ENCODE peak calls at places on chromosome 11, in ten cellular contexts. One of them, this sample, is unnamed.

GRCh38 chr11:61155312-61155711 is 5.9 kb downstream of the VPS37C start:
- DNase-seq in mesendoderm: no peak
- DNase-seq in KBM-7: no peak
- DNase-seq in CD8-positive, alpha-beta memory T cell: no peak
- DNase-seq in MM.1S: no peak
- DNase-seq in stimulated activated CD8-positive, alpha-beta memory T cell treated with anti-CD3 and anti-CD28 coated beads, Interleukin-15, amount 100 ng/mL, for 1 hour: no peak
- DNase-seq in stimulated activated CD4-positive, alpha-beta T cell treated with anti-CD3 and anti-CD28 coated beads, TNF-alpha, amount 100 ng/mL, for 24 hours: no peak
- DNase-seq in activated T-cell treated with anti-CD3 and anti-CD28 coated beads for 1 hour: no peak
- DNase-seq in fibroblast of pulmonary artery: no peak
- DNase-seq in fibroblast of the aortic adventitia: no peak
- DNase-seq in this sample: no peak

GRCh38 chr11:23586188-23586587 is 725.9 kb upstream of the CCDC179 start:
- DNase-seq in stimulated activated CD8-positive, alpha-beta memory T cell treated with anti-CD3 and anti-CD28 coated beads, Interleukin-15, amount 100 ng/mL, for 1 hour: no peak
- DNase-seq in CD8-positive, alpha-beta memory T cell: no peak
- DNase-seq in stimulated activated CD4-positive, alpha-beta T cell treated with anti-CD3 and anti-CD28 coated beads, TNF-alpha, amount 100 ng/mL, for 24 hours: no peak
- DNase-seq in KBM-7: no peak
- DNase-seq in fibroblast of pulmonary artery: no peak
- DNase-seq in activated T-cell treated with anti-CD3 and anti-CD28 coated beads for 1 hour: no peak
- DNase-seq in MM.1S: no peak
- DNase-seq in mesendoderm: no peak
- DNase-seq in fibroblast of the aortic adventitia: no peak
- DNase-seq in this sample: no peak

GRCh38 chr11:2300936-2301630 is 635 bp downstream of the C11orf21 start:
- DNase-seq in fibroblast of pulmonary artery: no peak
- DNase-seq in KBM-7: peak; percentile 44
- DNase-seq in stimulated activated CD4-positive, alpha-beta T cell treated with anti-CD3 and anti-CD28 coated beads, TNF-alpha, amount 100 ng/mL, for 24 hours: no peak
- DNase-seq in CD8-positive, alpha-beta memory T cell: no peak
- DNase-seq in MM.1S: no peak
- DNase-seq in mesendoderm: no peak
- DNase-seq in stimulated activated CD8-positive, alpha-beta memory T cell treated with anti-CD3 and anti-CD28 coated beads, Interleukin-15, amount 100 ng/mL, for 1 hour: no peak
- DNase-seq in activated T-cell treated with anti-CD3 and anti-CD28 coated beads for 1 hour: no peak
- DNase-seq in fibroblast of the aortic adventitia: no peak
- DNase-seq in this sample: no peak

GRCh38 chr11:116502641-116503061 is 270.1 kb downstream of the BUD13 start:
- DNase-seq in CD8-positive, alpha-beta memory T cell: no peak
- DNase-seq in stimulated activated CD8-positive, alpha-beta memory T cell treated with anti-CD3 and anti-CD28 coated beads, Interleukin-15, amount 100 ng/mL, for 1 hour: no peak
- DNase-seq in KBM-7: no peak
- DNase-seq in activated T-cell treated with anti-CD3 and anti-CD28 coated beads for 1 hour: no peak
- DNase-seq in fibroblast of the aortic adventitia: no peak
- DNase-seq in mesendoderm: no peak
- DNase-seq in fibroblast of pulmonary artery: no peak
- DNase-seq in MM.1S: no peak
- DNase-seq in stimulated activated CD4-positive, alpha-beta T cell treated with anti-CD3 and anti-CD28 coated beads, TNF-alpha, amount 100 ng/mL, for 24 hours: no peak
- DNase-seq in this sample: no peak

GRCh38 chr11:34238533-34238932 is 119.3 kb downstream of the ABTB2 start:
- DNase-seq in fibroblast of pulmonary artery: peak; percentile 87
- DNase-seq in stimulated activated CD4-positive, alpha-beta T cell treated with anti-CD3 and anti-CD28 coated beads, TNF-alpha, amount 100 ng/mL, for 24 hours: no peak
- DNase-seq in KBM-7: no peak
- DNase-seq in CD8-positive, alpha-beta memory T cell: no peak
- DNase-seq in stimulated activated CD8-positive, alpha-beta memory T cell treated with anti-CD3 and anti-CD28 coated beads, Interleukin-15, amount 100 ng/mL, for 1 hour: no peak
- DNase-seq in MM.1S: no peak
- DNase-seq in mesendoderm: no peak
- DNase-seq in activated T-cell treated with anti-CD3 and anti-CD28 coated beads for 1 hour: no peak
- DNase-seq in fibroblast of the aortic adventitia: peak; percentile 60
- DNase-seq in this sample: no peak

GRCh38 chr11:10273738-10274137 is 20.3 kb downstream of the SBF2 start:
- DNase-seq in MM.1S: peak; percentile 34
- DNase-seq in stimulated activated CD4-positive, alpha-beta T cell treated with anti-CD3 and anti-CD28 coated beads, TNF-alpha, amount 100 ng/mL, for 24 hours: no peak
- DNase-seq in KBM-7: no peak
- DNase-seq in fibroblast of pulmonary artery: no peak
- DNase-seq in stimulated activated CD8-positive, alpha-beta memory T cell treated with anti-CD3 and anti-CD28 coated beads, Interleukin-15, amount 100 ng/mL, for 1 hour: no peak
- DNase-seq in fibroblast of the aortic adventitia: no peak
- DNase-seq in activated T-cell treated with anti-CD3 and anti-CD28 coated beads for 1 hour: no peak
- DNase-seq in mesendoderm: no peak
- DNase-seq in CD8-positive, alpha-beta memory T cell: no peak
- DNase-seq in this sample: no peak

GRCh38 chr11:57163160-57163868 is 18.4 kb upstream of the LRRC55 start:
- DNase-seq in KBM-7: no peak
- DNase-seq in fibroblast of pulmonary artery: no peak
- DNase-seq in fibroblast of the aortic adventitia: no peak
- DNase-seq in CD8-positive, alpha-beta memory T cell: no peak
- DNase-seq in activated T-cell treated with anti-CD3 and anti-CD28 coated beads for 1 hour: no peak
- DNase-seq in stimulated activated CD8-positive, alpha-beta memory T cell treated with anti-CD3 and anti-CD28 coated beads, Interleukin-15, amount 100 ng/mL, for 1 hour: no peak
- DNase-seq in mesendoderm: no peak
- DNase-seq in MM.1S: no peak
- DNase-seq in stimulated activated CD4-positive, alpha-beta T cell treated with anti-CD3 and anti-CD28 coated beads, TNF-alpha, amount 100 ng/mL, for 24 hours: no peak
- DNase-seq in this sample: no peak

GRCh38 chr11:72741429-72741833 is 10.8 kb downstream of the ARAP1 start:
- DNase-seq in CD8-positive, alpha-beta memory T cell: no peak
- DNase-seq in KBM-7: peak; percentile 91
- DNase-seq in activated T-cell treated with anti-CD3 and anti-CD28 coated beads for 1 hour: no peak
- DNase-seq in MM.1S: no peak
- DNase-seq in mesendoderm: peak; percentile 96
- DNase-seq in fibroblast of the aortic adventitia: no peak
- DNase-seq in stimulated activated CD8-positive, alpha-beta memory T cell treated with anti-CD3 and anti-CD28 coated beads, Interleukin-15, amount 100 ng/mL, for 1 hour: no peak
- DNase-seq in stimulated activated CD4-positive, alpha-beta T cell treated with anti-CD3 and anti-CD28 coated beads, TNF-alpha, amount 100 ng/mL, for 24 hours: no peak
- DNase-seq in fibroblast of pulmonary artery: no peak
- DNase-seq in this sample: no peak

GRCh38 chr11:120203626-120204025 is 7.2 kb upstream of the OAF start:
- DNase-seq in mesendoderm: no peak
- DNase-seq in fibroblast of the aortic adventitia: no peak
- DNase-seq in MM.1S: no peak
- DNase-seq in stimulated activated CD4-positive, alpha-beta T cell treated with anti-CD3 and anti-CD28 coated beads, TNF-alpha, amount 100 ng/mL, for 24 hours: no peak
- DNase-seq in fibroblast of pulmonary artery: no peak
- DNase-seq in CD8-positive, alpha-beta memory T cell: no peak
- DNase-seq in KBM-7: no peak
- DNase-seq in activated T-cell treated with anti-CD3 and anti-CD28 coated beads for 1 hour: no peak
- DNase-seq in stimulated activated CD8-positive, alpha-beta memory T cell treated with anti-CD3 and anti-CD28 coated beads, Interleukin-15, amount 100 ng/mL, for 1 hour: no peak
- DNase-seq in this sample: no peak

GRCh38 chr11:25711008-25711407 is 620.9 kb upstream of the ANO3 start:
- DNase-seq in stimulated activated CD8-positive, alpha-beta memory T cell treated with anti-CD3 and anti-CD28 coated beads, Interleukin-15, amount 100 ng/mL, for 1 hour: no peak
- DNase-seq in activated T-cell treated with anti-CD3 and anti-CD28 coated beads for 1 hour: no peak
- DNase-seq in KBM-7: no peak
- DNase-seq in fibroblast of the aortic adventitia: peak; percentile 46
- DNase-seq in fibroblast of pulmonary artery: peak; percentile 3
- DNase-seq in MM.1S: no peak
- DNase-seq in CD8-positive, alpha-beta memory T cell: no peak
- DNase-seq in mesendoderm: no peak
- DNase-seq in stimulated activated CD4-positive, alpha-beta T cell treated with anti-CD3 and anti-CD28 coated beads, TNF-alpha, amount 100 ng/mL, for 24 hours: no peak
- DNase-seq in this sample: no peak

GRCh38 chr11:6297831-6298230 is 22.5 kb downstream of the CAVIN3 start:
- DNase-seq in mesendoderm: no peak
- DNase-seq in fibroblast of pulmonary artery: no peak
- DNase-seq in MM.1S: no peak
- DNase-seq in stimulated activated CD4-positive, alpha-beta T cell treated with anti-CD3 and anti-CD28 coated beads, TNF-alpha, amount 100 ng/mL, for 24 hours: no peak
- DNase-seq in KBM-7: peak; percentile 8
- DNase-seq in activated T-cell treated with anti-CD3 and anti-CD28 coated beads for 1 hour: no peak
- DNase-seq in CD8-positive, alpha-beta memory T cell: no peak
- DNase-seq in stimulated activated CD8-positive, alpha-beta memory T cell treated with anti-CD3 and anti-CD28 coated beads, Interleukin-15, amount 100 ng/mL, for 1 hour: no peak
- DNase-seq in fibroblast of the aortic adventitia: peak; percentile 36
- DNase-seq in this sample: no peak

GRCh38 chr11:11621881-11622706 is at the start of gene GALNT18:
- DNase-seq in fibroblast of the aortic adventitia: peak; percentile 81
- DNase-seq in mesendoderm: peak; percentile 97
- DNase-seq in activated T-cell treated with anti-CD3 and anti-CD28 coated beads for 1 hour: peak; percentile 16
- DNase-seq in MM.1S: peak; percentile 94
- DNase-seq in KBM-7: peak; percentile 95
- DNase-seq in CD8-positive, alpha-beta memory T cell: peak; percentile 32
- DNase-seq in fibroblast of pulmonary artery: peak; percentile 89
- DNase-seq in stimulated activated CD8-positive, alpha-beta memory T cell treated with anti-CD3 and anti-CD28 coated beads, Interleukin-15, amount 100 ng/mL, for 1 hour: no peak
- DNase-seq in stimulated activated CD4-positive, alpha-beta T cell treated with anti-CD3 and anti-CD28 coated beads, TNF-alpha, amount 100 ng/mL, for 24 hours: peak; percentile 41
- DNase-seq in this sample: peak; percentile 27

GRCh38 chr11:71209181-71209580 is 43.2 kb downstream of the SHANK2 start:
- DNase-seq in fibroblast of the aortic adventitia: no peak
- DNase-seq in stimulated activated CD8-positive, alpha-beta memory T cell treated with anti-CD3 and anti-CD28 coated beads, Interleukin-15, amount 100 ng/mL, for 1 hour: no peak
- DNase-seq in stimulated activated CD4-positive, alpha-beta T cell treated with anti-CD3 and anti-CD28 coated beads, TNF-alpha, amount 100 ng/mL, for 24 hours: no peak
- DNase-seq in KBM-7: no peak
- DNase-seq in mesendoderm: no peak
- DNase-seq in activated T-cell treated with anti-CD3 and anti-CD28 coated beads for 1 hour: no peak
- DNase-seq in fibroblast of pulmonary artery: no peak
- DNase-seq in MM.1S: no peak
- DNase-seq in CD8-positive, alpha-beta memory T cell: no peak
- DNase-seq in this sample: no peak

GRCh38 chr11:102783720-102784119 is 3.3 kb upstream of the MMP10 start:
- DNase-seq in activated T-cell treated with anti-CD3 and anti-CD28 coated beads for 1 hour: no peak
- DNase-seq in stimulated activated CD8-positive, alpha-beta memory T cell treated with anti-CD3 and anti-CD28 coated beads, Interleukin-15, amount 100 ng/mL, for 1 hour: no peak
- DNase-seq in fibroblast of the aortic adventitia: no peak
- DNase-seq in fibroblast of pulmonary artery: no peak
- DNase-seq in CD8-positive, alpha-beta memory T cell: no peak
- DNase-seq in MM.1S: no peak
- DNase-seq in stimulated activated CD4-positive, alpha-beta T cell treated with anti-CD3 and anti-CD28 coated beads, TNF-alpha, amount 100 ng/mL, for 24 hours: no peak
- DNase-seq in mesendoderm: no peak
- DNase-seq in KBM-7: no peak
- DNase-seq in this sample: no peak

GRCh38 chr11:129315781-129316579 is 59.7 kb upstream of the BARX2 start:
- DNase-seq in mesendoderm: peak; percentile 86
- DNase-seq in MM.1S: no peak
- DNase-seq in activated T-cell treated with anti-CD3 and anti-CD28 coated beads for 1 hour: no peak
- DNase-seq in KBM-7: no peak
- DNase-seq in stimulated activated CD4-positive, alpha-beta T cell treated with anti-CD3 and anti-CD28 coated beads, TNF-alpha, amount 100 ng/mL, for 24 hours: no peak
- DNase-seq in fibroblast of the aortic adventitia: no peak
- DNase-seq in CD8-positive, alpha-beta memory T cell: no peak
- DNase-seq in fibroblast of pulmonary artery: no peak
- DNase-seq in stimulated activated CD8-positive, alpha-beta memory T cell treated with anti-CD3 and anti-CD28 coated beads, Interleukin-15, amount 100 ng/mL, for 1 hour: no peak
- DNase-seq in this sample: no peak

GRCh38 chr11:94731921-94732601 is 36.1 kb upstream of the AMOTL1 start:
- DNase-seq in MM.1S: no peak
- DNase-seq in CD8-positive, alpha-beta memory T cell: no peak
- DNase-seq in fibroblast of the aortic adventitia: peak; percentile 74
- DNase-seq in mesendoderm: peak; percentile 86
- DNase-seq in KBM-7: no peak
- DNase-seq in stimulated activated CD4-positive, alpha-beta T cell treated with anti-CD3 and anti-CD28 coated beads, TNF-alpha, amount 100 ng/mL, for 24 hours: no peak
- DNase-seq in activated T-cell treated with anti-CD3 and anti-CD28 coated beads for 1 hour: no peak
- DNase-seq in stimulated activated CD8-positive, alpha-beta memory T cell treated with anti-CD3 and anti-CD28 coated beads, Interleukin-15, amount 100 ng/mL, for 1 hour: no peak
- DNase-seq in fibroblast of pulmonary artery: peak; percentile 86
- DNase-seq in this sample: no peak

This sample was measured in effector CD4-positive, alpha-beta T cell.